ENCODE peak calls at places on chromosome 6, in five cellular contexts. K, J, Z, U and I are unnamed samples.
A peak's percentile ranks its signal among the peaks of the same experiment; 100 is the strongest.

GRCh38 chr6:35178932-35179832 is 34.6 kb upstream of the SCUBE3 start:
- DNase-seq in K (no peak), J (no peak), Z (no peak), U (no peak), I (no peak)

GRCh38 chr6:50602191-50602810 is 111.0 kb upstream of the TFAP2D start:
- DNase-seq in K (peak; percentile 21), J (peak; percentile 41), Z (no peak), U (no peak), I (no peak)

GRCh38 chr6:45979311-45979710 is 36.3 kb downstream of the CLIC5 start:
- DNase-seq in K (no peak), J (no peak), Z (no peak), U (no peak), I (no peak)

GRCh38 chr6:73704260-73704659 is 8.3 kb downstream of the CD109 start:
- DNase-seq in K (peak; percentile 99), J (peak; percentile 77), Z (no peak), U (no peak), I (no peak)

GRCh38 chr6:21831531-21832291 is 238.2 kb downstream of the SOX4 start:
- DNase-seq in K (peak; percentile 55), J (no peak), Z (no peak), U (no peak), I (no peak)

GRCh38 chr6:7154341-7155139 is 46.8 kb downstream of the RREB1 start:
- DNase-seq in K (no peak), J (no peak), Z (no peak), U (no peak), I (no peak)

GRCh38 chr6:35013701-35014100 is 124.6 kb downstream of the ANKS1A start:
- DNase-seq in K (no peak), J (no peak), Z (no peak), U (no peak), I (no peak)

GRCh38 chr6:112321882-112322508 is 25.1 kb upstream of the RFPL4B start:
- DNase-seq in K (no peak), J (no peak), Z (no peak), U (no peak), I (no peak)

GRCh38 chr6:113616875-113617274 is 240.3 kb upstream of the MARCKS start:
- DNase-seq in K (no peak), J (no peak), Z (no peak), U (no peak), I (no peak)

DNA sequence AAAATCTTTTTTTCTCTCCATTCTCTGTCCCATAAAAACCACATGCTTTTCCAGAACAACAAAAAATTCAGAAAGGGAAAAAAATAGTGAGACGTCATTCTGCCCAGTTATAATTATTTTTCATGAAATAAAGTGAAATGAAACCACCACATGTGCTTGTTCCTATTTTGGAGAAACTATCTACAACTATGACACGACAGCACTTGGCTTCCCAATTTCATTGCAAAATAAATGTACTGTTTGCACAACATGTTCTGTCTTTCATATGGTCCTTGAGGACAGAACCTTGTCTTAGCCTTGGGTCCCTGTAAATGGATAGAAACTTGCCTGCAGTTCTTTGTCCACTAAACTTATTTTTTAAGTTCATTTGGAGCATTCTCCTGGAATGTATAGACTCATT is 5.6 kb upstream of the MAN1A1 start:
- DNase-seq in K (no peak), J (no peak), Z (no peak), U (peak; percentile 29), I (no peak)
- H3K27ac ChIP-seq in K (no peak overlapping the region), J (no peak overlapping the region), Z (peak overlapping the region; percentile 50), U (no peak overlapping the region), I (no peak overlapping the region)

GRCh38 chr6:126335210-126335609 is 4.7 kb upstream of the CENPW start:
- DNase-seq in K (no peak), J (no peak), Z (no peak), U (no peak), I (no peak)
- TF ChIP-seq CTCF in K (no peak), J (no peak), Z (no peak), U (no peak), I (no peak)

DNA sequence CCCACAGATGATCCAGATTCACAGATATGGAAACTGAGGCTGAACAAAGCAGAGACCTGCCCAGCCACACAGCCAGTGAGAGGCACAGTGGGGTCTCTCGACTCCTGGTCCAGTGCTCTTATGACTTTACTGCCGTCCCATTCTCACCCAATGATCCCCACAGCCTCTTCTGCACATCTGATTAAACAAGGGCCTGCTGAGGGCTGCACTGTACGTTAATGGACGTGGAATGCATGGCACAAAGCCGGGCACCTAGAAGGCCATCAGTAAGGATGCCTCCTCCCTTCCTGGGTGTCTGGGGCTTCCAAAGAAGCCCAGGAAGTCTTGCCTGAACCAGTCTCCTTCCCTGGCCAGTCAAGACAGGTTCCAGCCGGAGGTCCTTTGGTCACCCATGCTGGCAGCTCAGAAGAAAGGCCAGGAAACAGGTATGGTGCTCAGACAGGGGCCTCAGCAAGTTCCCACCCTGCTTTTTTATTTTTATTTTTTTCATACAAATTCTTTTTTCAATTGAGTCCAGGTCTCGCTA is 3.8 kb downstream of the TFEB start:
- DNase-seq in K (no peak), J (no peak), Z (no peak), U (no peak), I (no peak)
- TF ChIP-seq POLR2A in K (no peak), J (no peak), Z (no peak), U (no peak), I (no peak)

GRCh38 chr6:137723273-137724017 is 143.6 kb upstream of the TNFAIP3 start:
- DNase-seq in K (no peak), J (peak; percentile 99), Z (no peak), U (no peak), I (no peak)
- H3K27ac ChIP-seq in K (peak overlapping the region; percentile 7), J (peak overlapping the region; percentile 98), Z (no peak overlapping the region), U (no peak overlapping the region), I (no peak overlapping the region)

DNA sequence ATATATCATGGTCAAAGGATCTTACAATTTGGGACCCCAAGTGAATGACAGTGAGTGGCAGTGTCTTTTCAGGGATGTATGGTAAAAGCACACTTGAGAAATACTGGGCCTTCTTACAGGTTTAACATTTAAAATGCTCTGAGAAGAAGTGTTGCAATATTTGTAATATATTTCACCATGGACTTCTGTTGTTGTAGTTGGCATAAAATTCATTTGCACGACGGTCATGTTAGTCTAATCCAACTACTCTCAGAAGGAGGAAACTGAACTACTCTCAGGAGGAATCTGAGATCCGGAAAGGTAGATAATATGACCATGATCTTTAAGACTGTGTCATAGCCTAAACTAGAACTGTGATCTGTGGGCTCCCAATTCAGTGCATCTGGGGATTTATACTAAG is 700.1 kb downstream of the HDGFL1 start:
- DNase-seq in K (peak; percentile 28), J (no peak), Z (no peak), U (no peak), I (no peak)
- TF ChIP-seq CTCF in K (no peak), J (no peak), Z (no peak), U (no peak), I (no peak)

GRCh38 chr6:164356814-164357213 is 942.3 kb downstream of the QKI start:
- DNase-seq in K (no peak), J (no peak), Z (no peak), U (no peak), I (no peak)
- TF ChIP-seq POLR2A in K (no peak), J (no peak), Z (no peak), U (no peak), I (no peak)

DNA sequence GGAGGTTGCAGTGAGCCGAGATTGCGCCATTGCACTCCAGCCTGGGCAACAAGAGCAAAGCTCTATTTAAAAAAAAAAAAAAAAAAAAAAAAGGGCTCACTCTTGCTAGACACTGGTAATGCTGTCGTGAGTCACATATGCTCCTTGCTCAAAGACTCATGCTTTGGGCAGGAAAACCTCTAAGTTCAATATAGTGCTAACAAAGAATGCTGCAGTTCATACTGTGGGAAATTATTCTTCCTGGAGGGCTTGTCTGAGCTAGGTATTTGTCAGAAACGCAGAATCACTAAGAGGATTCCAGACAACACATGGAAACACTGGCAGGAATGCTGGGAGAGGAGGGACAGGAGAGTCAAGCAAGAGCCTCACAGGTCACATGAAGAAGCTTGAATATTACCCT is 2.3 kb upstream of the LYRM2 start:
- DNase-seq in K (peak; percentile 78), J (no peak), Z (no peak), U (no peak), I (no peak)
- H3K27ac ChIP-seq in K (no peak overlapping the region), J (no peak overlapping the region), Z (no peak overlapping the region), U (no peak overlapping the region), I (no peak overlapping the region)

GRCh38 chr6:33673847-33674246 is 37.7 kb downstream of the UQCC2 start:
- DNase-seq in K (no peak), J (no peak), Z (no peak), U (no peak), I (no peak)

GRCh38 chr6:33670971-33671370 is 40.5 kb downstream of the UQCC2 start:
- DNase-seq in K (no peak), J (no peak), Z (no peak), U (peak; percentile 51), I (no peak)

GRCh38 chr6:33671381-33672072 is 40.0 kb downstream of the UQCC2 start:
- DNase-seq in K (no peak), J (no peak), Z (no peak), U (no peak), I (no peak)

GRCh38 chr6:33670086-33670660 is 41.3 kb downstream of the UQCC2 start:
- DNase-seq in K (no peak), J (no peak), Z (no peak), U (no peak), I (no peak)

GRCh38 chr6:33672808-33673207 is 38.7 kb downstream of the UQCC2 start:
- DNase-seq in K (peak; percentile 95), J (peak; percentile 78), Z (no peak), U (peak; percentile 80), I (no peak)
- TF ChIP-seq CTCF in K (peak; percentile 63), J (peak; percentile 81), Z (peak; percentile 31), U (peak; percentile 42), I (no peak)